ENCODE peak calls at places on chromosomes 6 and 20, in five cellular contexts. One of them, this sample, is unnamed.

GRCh38 chr20:19602660-19603389 is 155.2 kb upstream of the RIN2 start:
- DNase-seq in colonic mucosa: no peak
- DNase-seq in psoas muscle: no peak
- DNase-seq in Peyer's patch: no peak
- DNase-seq in pancreas: no peak
- DNase-seq in this sample: no peak

GRCh38 chr20:17430515-17430914 is 100.7 kb downstream of the BFSP1 start:
- DNase-seq in Peyer's patch: no peak
- DNase-seq in colonic mucosa: no peak
- DNase-seq in psoas muscle: no peak
- DNase-seq in pancreas: no peak
- DNase-seq in this sample: no peak

GRCh38 chr6:167409078-167409477 is 84.2 kb downstream of the TTLL2 start:
- DNase-seq in colonic mucosa: no peak
- DNase-seq in psoas muscle: no peak
- DNase-seq in pancreas: no peak
- DNase-seq in Peyer's patch: no peak
- DNase-seq in this sample: no peak

GRCh38 chr6:121436966-121437756 is 1.7 kb downstream of the GJA1 start:
- DNase-seq in psoas muscle: peak; percentile 72
- DNase-seq in Peyer's patch: peak; percentile 48
- DNase-seq in colonic mucosa: no peak
- DNase-seq in pancreas: peak; percentile 68
- DNase-seq in this sample: peak; percentile 53

GRCh38 chr20:32474967-32475819 is 109.9 kb downstream of the NOL4L start:
- DNase-seq in Peyer's patch: peak; percentile 92
- DNase-seq in colonic mucosa: peak; percentile 96
- DNase-seq in pancreas: peak; percentile 85
- DNase-seq in psoas muscle: peak; percentile 91
- DNase-seq in this sample: peak; percentile 95

GRCh38 chr6:112560651-112561050 is 213.5 kb downstream of the RFPL4B start:
- DNase-seq in psoas muscle: no peak
- DNase-seq in colonic mucosa: no peak
- DNase-seq in pancreas: no peak
- DNase-seq in Peyer's patch: no peak
- DNase-seq in this sample: no peak

GRCh38 chr6:168004023-168004422 is 6.6 kb downstream of the KIF25 start:
- DNase-seq in colonic mucosa: no peak
- DNase-seq in psoas muscle: no peak
- DNase-seq in pancreas: no peak
- DNase-seq in Peyer's patch: no peak
- DNase-seq in this sample: no peak

GRCh38 chr6:71383891-71384489 is 95.4 kb downstream of the OGFRL1 start:
- DNase-seq in colonic mucosa: no peak
- DNase-seq in psoas muscle: no peak
- DNase-seq in Peyer's patch: no peak
- DNase-seq in pancreas: no peak
- DNase-seq in this sample: no peak

GRCh38 chr6:109483744-109484075 is 691 bp upstream of the ZBTB24 start:
- DNase-seq in pancreas: no peak
- DNase-seq in colonic mucosa: no peak
- DNase-seq in Peyer's patch: no peak
- DNase-seq in psoas muscle: no peak
- DNase-seq in this sample: no peak

GRCh38 chr6:111205502-111205901 is 118.2 kb downstream of the SLC16A10 start:
- DNase-seq in pancreas: no peak
- DNase-seq in colonic mucosa: no peak
- DNase-seq in Peyer's patch: no peak
- DNase-seq in psoas muscle: no peak
- DNase-seq in this sample: no peak

GRCh38 chr6:26269406-26270120 is 95.4 kb upstream of the BTN3A2 start:
- DNase-seq in colonic mucosa: no peak
- DNase-seq in psoas muscle: no peak
- DNase-seq in pancreas: no peak
- DNase-seq in Peyer's patch: no peak
- DNase-seq in this sample: no peak

GRCh38 chr6:33718713-33719112 is 7.2 kb upstream of the UQCC2 start:
- DNase-seq in psoas muscle: no peak
- DNase-seq in pancreas: no peak
- DNase-seq in Peyer's patch: no peak
- DNase-seq in colonic mucosa: no peak
- DNase-seq in this sample: no peak

GRCh38 chr20:57638173-57638894 is 18.1 kb upstream of the ZBP1 start:
- DNase-seq in pancreas: no peak
- DNase-seq in psoas muscle: no peak
- DNase-seq in colonic mucosa: no peak
- DNase-seq in Peyer's patch: no peak
- DNase-seq in this sample: no peak

GRCh38 chr20:60117040-60117439 is 158.8 kb downstream of the CDH26 start:
- DNase-seq in colonic mucosa: no peak
- DNase-seq in pancreas: no peak
- DNase-seq in Peyer's patch: no peak
- DNase-seq in psoas muscle: no peak
- DNase-seq in this sample: no peak

GRCh38 chr6:77123527-77123926 is 339.8 kb downstream of the HTR1B start:
- DNase-seq in pancreas: no peak
- DNase-seq in colonic mucosa: no peak
- DNase-seq in Peyer's patch: no peak
- DNase-seq in psoas muscle: no peak
- DNase-seq in this sample: no peak

GRCh38 chr6:164926686-164927085 is 382.7 kb downstream of the C6orf118 start:
- DNase-seq in colonic mucosa: no peak
- DNase-seq in psoas muscle: no peak
- DNase-seq in Peyer's patch: no peak
- DNase-seq in pancreas: no peak
- DNase-seq in this sample: no peak

GRCh38 chr20:483791-484644 is 21.7 kb upstream of the TBC1D20 start:
- DNase-seq in colonic mucosa: no peak
- DNase-seq in Peyer's patch: no peak
- DNase-seq in psoas muscle: peak; percentile 61
- DNase-seq in pancreas: no peak
- DNase-seq in this sample: peak; percentile 48

GRCh38 chr6:37285861-37286311 is 27.9 kb upstream of the TMEM217 start:
- DNase-seq in psoas muscle: no peak
- DNase-seq in pancreas: no peak
- DNase-seq in Peyer's patch: no peak
- DNase-seq in colonic mucosa: no peak
- DNase-seq in this sample: no peak

GRCh38 chr20:53597521-53598120 is 4.0 kb upstream of the ZNF217 start:
- DNase-seq in colonic mucosa: peak; percentile 40
- DNase-seq in psoas muscle: no peak
- DNase-seq in Peyer's patch: peak; percentile 22
- DNase-seq in pancreas: no peak
- DNase-seq in this sample: no peak

GRCh38 chr6:35596448-35597442 is 84.0 kb upstream of the TULP1 start:
- DNase-seq in psoas muscle: no peak
- DNase-seq in colonic mucosa: no peak
- DNase-seq in pancreas: no peak
- DNase-seq in Peyer's patch: no peak
- DNase-seq in this sample: no peak

GRCh38 chr20:4491643-4492042 is 230.1 kb upstream of the PRND start:
- DNase-seq in psoas muscle: no peak
- DNase-seq in colonic mucosa: no peak
- DNase-seq in Peyer's patch: no peak
- DNase-seq in pancreas: no peak
- DNase-seq in this sample: no peak

GRCh38 chr6:123210645-123211044 is 214.6 kb downstream of the CLVS2 start:
- DNase-seq in colonic mucosa: no peak
- DNase-seq in pancreas: no peak
- DNase-seq in psoas muscle: no peak
- DNase-seq in Peyer's patch: no peak
- DNase-seq in this sample: no peak

GRCh38 chr6:129104131-129104530 is 221.2 kb downstream of the LAMA2 start:
- DNase-seq in colonic mucosa: no peak
- DNase-seq in psoas muscle: no peak
- DNase-seq in Peyer's patch: no peak
- DNase-seq in pancreas: no peak
- DNase-seq in this sample: no peak

GRCh38 chr6:135692426-135692825 is 159.1 kb upstream of the PDE7B start:
- DNase-seq in Peyer's patch: no peak
- DNase-seq in psoas muscle: no peak
- DNase-seq in colonic mucosa: no peak
- DNase-seq in pancreas: no peak
- DNase-seq in this sample: no peak
- H3K36me3 ChIP-seq in Peyer's patch: no peaks in the 10 kb centered on the region
- H3K36me3 ChIP-seq in psoas muscle: no peaks in the 10 kb centered on the region
- H3K36me3 ChIP-seq in colonic mucosa: no peaks in the 10 kb centered on the region
- H3K36me3 ChIP-seq in pancreas: no peaks in the 10 kb centered on the region
- H3K36me3 ChIP-seq in this sample: no peaks in the 10 kb centered on the region

GRCh38 chr6:100865525-100865924 is 15.6 kb downstream of the ASCC3 start:
- DNase-seq in pancreas: no peak
- DNase-seq in colonic mucosa: no peak
- DNase-seq in Peyer's patch: no peak
- DNase-seq in psoas muscle: no peak
- DNase-seq in this sample: no peak
- H3K36me3 ChIP-seq in pancreas: no peaks in the 10 kb centered on the region
- H3K36me3 ChIP-seq in colonic mucosa: no peaks in the 10 kb centered on the region
- H3K36me3 ChIP-seq in Peyer's patch: no peaks in the 10 kb centered on the region
- H3K36me3 ChIP-seq in psoas muscle: no peaks in the 10 kb centered on the region
- H3K36me3 ChIP-seq in this sample: no peaks in the 10 kb centered on the region

DNA sequence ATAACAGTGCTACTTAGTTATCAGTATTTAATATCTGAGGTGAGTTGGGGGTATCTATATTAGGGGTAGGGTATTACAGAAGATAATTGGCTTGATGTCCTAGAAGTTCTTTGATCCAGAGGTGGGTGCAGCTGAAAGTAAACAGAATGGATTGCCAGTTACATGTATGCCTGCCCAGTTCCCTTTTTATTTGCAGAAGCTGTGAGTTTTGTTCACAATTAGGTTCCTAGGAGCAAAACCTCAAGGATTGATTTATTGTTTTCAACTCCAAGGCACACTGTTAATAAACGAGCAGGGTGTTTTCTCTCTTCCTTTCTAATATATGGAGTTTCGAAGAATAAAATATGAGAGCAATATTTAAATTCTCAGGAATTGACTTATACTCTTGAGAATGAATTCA is 129.0 kb downstream of the SULF2 start:
- DNase-seq in Peyer's patch: no peak
- DNase-seq in psoas muscle: no peak
- DNase-seq in pancreas: no peak
- DNase-seq in colonic mucosa: no peak
- DNase-seq in this sample: no peak
- H3K36me3 ChIP-seq in Peyer's patch: no peaks in the 10 kb centered on the region
- H3K36me3 ChIP-seq in psoas muscle: peaks cover 5% of the 10 kb centered on the region
- H3K36me3 ChIP-seq in pancreas: peaks cover 11% of the 10 kb centered on the region
- H3K36me3 ChIP-seq in colonic mucosa: peaks cover 5% of the 10 kb centered on the region
- H3K36me3 ChIP-seq in this sample: peaks cover 5% of the 10 kb centered on the region

GRCh38 chr6:41651246-41651961 is 13.1 kb downstream of the MDFI start:
- DNase-seq in Peyer's patch: no peak
- DNase-seq in psoas muscle: no peak
- DNase-seq in colonic mucosa: no peak
- DNase-seq in pancreas: no peak
- DNase-seq in this sample: no peak
- H3K36me3 ChIP-seq in Peyer's patch: no peaks in the 10 kb centered on the region
- H3K36me3 ChIP-seq in psoas muscle: no peaks in the 10 kb centered on the region
- H3K36me3 ChIP-seq in colonic mucosa: no peaks in the 10 kb centered on the region
- H3K36me3 ChIP-seq in pancreas: no peaks in the 10 kb centered on the region
- H3K36me3 ChIP-seq in this sample: no peaks in the 10 kb centered on the region

DNA sequence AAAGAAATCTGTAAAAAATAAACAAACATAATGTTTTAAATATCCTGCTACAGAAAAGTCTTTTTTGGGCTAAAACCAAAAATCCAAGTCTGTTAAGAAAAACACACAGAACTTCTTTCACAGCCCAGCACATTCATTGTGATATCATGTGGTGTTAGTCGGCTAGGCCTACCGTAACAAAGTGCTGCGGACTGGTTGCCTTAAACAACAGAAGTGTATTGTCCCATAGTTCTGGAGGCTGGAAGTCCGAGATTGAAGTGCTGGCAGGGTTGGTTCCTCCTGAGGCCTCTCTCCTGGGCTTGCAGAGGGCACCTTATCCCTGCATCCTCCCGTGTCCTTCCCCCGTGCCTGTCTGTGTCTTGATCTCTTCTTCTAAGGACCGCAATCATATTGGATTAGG is 239.1 kb upstream of the TAB2 start:
- DNase-seq in Peyer's patch: no peak
- DNase-seq in colonic mucosa: no peak
- DNase-seq in pancreas: no peak
- DNase-seq in psoas muscle: no peak
- DNase-seq in this sample: no peak
- H3K36me3 ChIP-seq in Peyer's patch: no peaks in the 10 kb centered on the region
- H3K36me3 ChIP-seq in colonic mucosa: no peaks in the 10 kb centered on the region
- H3K36me3 ChIP-seq in pancreas: no peaks in the 10 kb centered on the region
- H3K36me3 ChIP-seq in psoas muscle: no peaks in the 10 kb centered on the region
- H3K36me3 ChIP-seq in this sample: no peaks in the 10 kb centered on the region

This sample was measured in heart right ventricle.